ENCODE peak calls at places on chromosomes 4 and X, in five cellular contexts. X is NCI-H1417, Z is tibial artery, K is midbrain, W is tibial nerve. J is an unnamed sample.

GRCh38 chr4:86586160-86586572 is 7.9 kb upstream of the PTPN13 start:
- DNase-seq in W (no peak), Z (no peak), X (no peak), K (no peak), J (no peak)

GRCh38 chr4:177938226-177938625 is 496.0 kb upstream of the AGA start:
- DNase-seq in W (no peak), K (no peak), Z (no peak), X (no peak), J (no peak)

GRCh38 chr4:48033825-48034413 is 17.3 kb downstream of the NIPAL1 start:
- DNase-seq in X (no peak), Z (no peak), W (peak; percentile 27), K (no peak), J (no peak)

GRCh38 chrX:1589356-1590130 is 1.9 kb upstream of the AKAP17A start:
- DNase-seq in K (no peak), Z (no peak), W (no peak), X (no peak), J (no peak)

GRCh38 chrX:20059467-20060128 is 57.1 kb downstream of the MAP7D2 start:
- DNase-seq in X (no peak), Z (no peak), K (no peak), W (no peak), J (no peak)

GRCh38 chrX:39736219-39737211 is 361.2 kb downstream of the BCOR start:
- DNase-seq in K (no peak), Z (peak; percentile 89), W (peak; percentile 61), X (no peak), J (peak; percentile 40)

GRCh38 chr4:1381944-1382541 is 24.2 kb downstream of the NKX1-1 start:
- DNase-seq in Z (no peak), K (no peak), X (no peak), W (no peak), J (no peak)

GRCh38 chr4:40486534-40486933 is 143.1 kb downstream of the RBM47 start:
- DNase-seq in X (no peak), K (no peak), Z (no peak), W (no peak), J (no peak)

GRCh38 chr4:8870647-8871416 is 807 bp downstream of the HMX1 start:
- DNase-seq in Z (no peak), K (no peak), W (no peak), X (no peak), J (no peak)

GRCh38 chrX:14936561-14936960 is 63.3 kb downstream of the MOSPD2 start:
- DNase-seq in K (no peak), W (no peak), X (no peak), Z (peak; percentile 20), J (peak; percentile 23)

GRCh38 chrX:108199691-108200090 is 108.1 kb downstream of the ATG4A start:
- DNase-seq in K (peak; percentile 7), Z (no peak), X (peak; percentile 51), W (peak; percentile 23), J (no peak)

GRCh38 chr4:37802068-37802666 is 24.3 kb upstream of the PGM2 start:
- DNase-seq in K (peak; percentile 75), W (no peak), X (peak; percentile 82), Z (peak; percentile 23), J (no peak)

GRCh38 chrX:17374619-17375360 is at the start of gene NHS:
- DNase-seq in X (peak; percentile 58), W (peak; percentile 52), K (peak; percentile 16), Z (peak; percentile 63), J (peak; percentile 61)

GRCh38 chr4:40698733-40699132 is 51.0 kb upstream of the NSUN7 start:
- DNase-seq in X (no peak), K (no peak), W (no peak), Z (no peak), J (no peak)

GRCh38 chrX:129793604-129794191 is 13.9 kb downstream of the SASH3 start:
- DNase-seq in Z (no peak), X (no peak), W (no peak), K (no peak), J (no peak)

GRCh38 chr4:22473268-22473667 is 42.6 kb downstream of the ADGRA3 start:
- DNase-seq in X (no peak), K (no peak), W (no peak), Z (no peak), J (no peak)

GRCh38 chrX:30220646-30221045 is 5.3 kb downstream of the MAGEB2 start:
- DNase-seq in K (no peak), X (no peak), Z (no peak), W (no peak), J (no peak)

GRCh38 chrX:135411893-135412292 is 9.9 kb upstream of the SMIM10L2A start:
- DNase-seq in Z (no peak), X (no peak), K (no peak), W (no peak), J (no peak)

GRCh38 chr4:99201687-99202086 is 17.4 kb downstream of the ADH6 start:
- DNase-seq in K (no peak), X (no peak), Z (no peak), W (no peak), J (no peak)

GRCh38 chr4:8040607-8041006 is 100.9 kb upstream of the AFAP1 start:
- DNase-seq in Z (no peak), K (no peak), X (no peak), W (no peak), J (no peak)

GRCh38 chr4:147975325-147975724 is 243.4 kb downstream of the ARHGAP10 start:
- DNase-seq in K (no peak), W (no peak), Z (peak; percentile 38), X (no peak), J (no peak)

GRCh38 chr4:72390409-72390808 is 178.6 kb downstream of the ADAMTS3 start:
- DNase-seq in X (no peak), K (no peak), W (no peak), Z (no peak), J (no peak)

GRCh38 chr4:113169368-113169767 is 119.9 kb downstream of the ANK2 start:
- DNase-seq in W (no peak), K (no peak), X (no peak), Z (no peak), J (no peak)

GRCh38 chr4:2745981-2746806 is 9.9 kb downstream of the TNIP2 start:
- DNase-seq in K (no peak), Z (peak; percentile 56), W (no peak), X (no peak), J (no peak)

GRCh38 chrX:134406230-134406794 is 53.7 kb upstream of the HPRT1 start:
- DNase-seq in X (no peak), W (no peak), K (no peak), Z (no peak), J (no peak)

GRCh38 chrX:110045421-110045820 is 42.5 kb downstream of the TMEM164 start:
- DNase-seq in Z (no peak), K (no peak), X (peak; percentile 18), W (no peak), J (no peak)

GRCh38 chr4:2065106-2065930 is 6.2 kb downstream of the NAT8L start:
- DNase-seq in X (no peak), W (no peak), Z (no peak), K (no peak), J (no peak)

GRCh38 chr4:52407545-52407944 is 251.6 kb downstream of the USP46 start:
- DNase-seq in Z (no peak), W (no peak), X (no peak), K (no peak), J (no peak)

GRCh38 chr4:29717658-29718057 is 1002.5 kb upstream of the PCDH7 start:
- DNase-seq in W (no peak), Z (no peak), K (no peak), X (no peak), J (no peak)

GRCh38 chr4:15695240-15695699 is 7.6 kb upstream of the BST1 start:
- DNase-seq in X (peak; percentile 90), K (no peak), W (no peak), Z (no peak), J (no peak)

GRCh38 chr4:165326831-165327210 is 648 bp upstream of the MSMO1 start:
- DNase-seq in Z (no peak), W (no peak), K (peak; percentile 54), X (peak; percentile 54), J (no peak)

GRCh38 chr4:77465271-77465670 is 140.3 kb upstream of the CXCL13 start:
- DNase-seq in W (peak; percentile 16), Z (no peak), K (no peak), X (no peak), J (peak; percentile 9)

GRCh38 chr4:38943355-38943754 is 75.7 kb downstream of the FAM114A1 start:
- DNase-seq in Z (no peak), X (no peak), W (no peak), K (no peak), J (no peak)

GRCh38 chr4:93183589-93183988 is 645.0 kb upstream of the ATOH1 start:
- DNase-seq in W (no peak), X (peak; percentile 69), Z (no peak), K (no peak), J (no peak)

GRCh38 chr4:46909078-46909477 is at the start of gene COX7B2:
- DNase-seq in X (no peak), K (no peak), W (no peak), Z (no peak), J (no peak)

GRCh38 chrX:1486177-1486576 is 33.5 kb upstream of the ASMTL start:
- DNase-seq in Z (no peak), K (no peak), W (no peak), X (no peak), J (no peak)

J was measured in GOT3.